ENCODE peak calls at places on chromosomes 1 and 21, in nine cellular contexts. J is AG10803, P is fibroblast of pulmonary artery, E is esophagus squamous epithelium, X is left ventricle myocardium inferior, Q is cardiac fibroblast, B is A673, M is bronchial epithelial cell, V is choroid plexus epithelial cell. A is an unnamed sample.

GRCh38 chr1:169329383-169329782 is 38.2 kb downstream of the NME7 start:
- DNase-seq in J (no peak), P (no peak), E (no peak), X (no peak), Q (no peak), B (no peak), M (no peak), V (no peak), A (no peak)

GRCh38 chr1:181113061-181113695 is 24.7 kb downstream of the IER5 start:
- DNase-seq in J (no peak), P (peak), E (no peak), X (no peak), Q (no peak), B (no peak), M (peak), V (peak), A (peak)

GRCh38 chr21:42991992-42992740 is 17.8 kb downstream of the PKNOX1 start:
- DNase-seq in J (peak), P (peak), E (no peak), X (peak), Q (peak), B (peak), M (peak), V (peak), A (peak)

GRCh38 chr1:16967095-16967567 is 13.3 kb downstream of the MFAP2 start:
- DNase-seq in J (peak), P (peak), E (no peak), X (peak), Q (peak), B (no peak), M (peak), V (peak), A (no peak)

GRCh38 chr1:92951141-92951582 is 10.1 kb downstream of the DIPK1A start:
- DNase-seq in J (peak), P (peak), E (no peak), X (no peak), Q (peak), B (peak), M (peak), V (peak), A (peak)

GRCh38 chr1:231883382-231883781 is 256.8 kb downstream of the DISC1 start:
- DNase-seq in J (no peak), P (no peak), E (no peak), X (no peak), Q (no peak), B (no peak), M (no peak), V (no peak), A (no peak)

GRCh38 chr1:19684677-19685076 is 20.0 kb downstream of the HTR6 start:
- DNase-seq in J (no peak), P (no peak), E (no peak), X (no peak), Q (no peak), B (no peak), M (no peak), V (no peak), A (no peak)

GRCh38 chr1:30063621-30064280 is 659.6 kb downstream of the MATN1 start:
- DNase-seq in J (no peak), P (no peak), E (no peak), X (no peak), Q (no peak), B (no peak), M (no peak), V (no peak), A (no peak)

GRCh38 chr1:181496759-181497158 is 13.4 kb downstream of the CACNA1E start:
- DNase-seq in J (no peak), P (no peak), E (no peak), X (no peak), Q (no peak), B (no peak), M (no peak), V (no peak), A (no peak)

GRCh38 chr21:25485914-25486313 is 121.4 kb downstream of the MRPL39 start:
- DNase-seq in J (no peak), P (no peak), E (no peak), X (no peak), Q (no peak), B (no peak), M (no peak), V (no peak), A (no peak)

GRCh38 chr1:242811092-242811840 is 286.8 kb upstream of the PLD5 start:
- DNase-seq in J (no peak), P (no peak), E (no peak), X (no peak), Q (no peak), B (no peak), M (peak), V (no peak), A (peak)

GRCh38 chr1:221693087-221693486 is 48.8 kb downstream of the DUSP10 start:
- DNase-seq in J (no peak), P (no peak), E (no peak), X (no peak), Q (no peak), B (no peak), M (no peak), V (no peak), A (no peak)

DNA sequence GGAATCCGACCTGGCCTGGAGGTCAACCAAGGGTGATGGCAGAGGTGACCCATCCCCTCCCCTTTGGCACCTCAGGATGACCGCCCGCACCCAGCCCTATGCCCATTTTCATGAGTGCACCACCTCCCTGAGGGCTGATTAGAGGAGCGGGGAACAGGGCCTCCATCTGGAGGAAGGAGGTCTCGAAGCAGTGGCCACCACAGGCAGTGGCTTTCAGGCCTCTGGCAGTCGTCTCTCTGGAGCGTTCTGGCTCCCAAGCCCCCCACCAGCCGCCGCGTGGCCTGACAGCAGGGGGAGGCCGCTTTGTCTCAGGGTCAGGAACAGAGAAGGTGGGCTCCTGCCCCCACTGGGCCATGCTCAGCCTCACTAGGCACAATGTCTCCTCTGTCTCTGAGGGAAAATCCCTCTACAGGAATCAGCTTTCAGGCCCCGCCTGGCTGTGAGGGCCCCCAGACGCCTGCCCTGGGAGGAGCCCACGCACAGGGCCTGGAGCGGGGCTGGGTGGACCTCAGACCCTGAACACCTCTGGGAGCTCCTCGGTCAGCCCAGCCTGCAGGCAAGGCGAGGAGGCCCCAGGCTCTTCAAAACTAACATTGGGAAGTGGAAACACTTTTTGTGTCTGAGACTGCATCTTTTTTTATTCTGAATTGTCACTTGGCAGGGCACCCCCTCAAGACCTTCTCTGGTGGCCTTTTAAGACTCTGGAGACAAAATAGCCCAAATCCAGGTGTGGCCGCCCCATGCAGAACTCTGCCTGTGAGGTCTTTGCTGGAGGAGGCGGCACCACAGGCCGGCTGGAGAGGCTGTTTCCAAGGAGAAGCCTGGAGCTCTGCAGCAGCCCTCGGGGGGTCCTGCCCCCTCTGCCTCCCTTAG is 127.7 kb upstream of the ARHGEF16 start:
- DNase-seq in J (no peak), P (no peak), E (no peak), X (no peak), Q (no peak), B (no peak), M (no peak), V (no peak), A (no peak)
- H3K4me3 ChIP-seq in J (no peak), P (no peak), E (no peak), X (no peak), Q (no peak), B (no peak), M (no peak), V (no peak), A (no peak)

GRCh38 chr21:23452384-23453083 is 2154.7 kb downstream of the MRPL39 start:
- DNase-seq in J (no peak), P (no peak), E (no peak), X (no peak), Q (no peak), B (peak), M (no peak), V (no peak), A (no peak)
- TF ChIP-seq CTCF in J (no peak), P (no peak), E (no peak), X (peak), Q (no peak), B (peak), M (no peak), V (no peak), A (no peak)

DNA sequence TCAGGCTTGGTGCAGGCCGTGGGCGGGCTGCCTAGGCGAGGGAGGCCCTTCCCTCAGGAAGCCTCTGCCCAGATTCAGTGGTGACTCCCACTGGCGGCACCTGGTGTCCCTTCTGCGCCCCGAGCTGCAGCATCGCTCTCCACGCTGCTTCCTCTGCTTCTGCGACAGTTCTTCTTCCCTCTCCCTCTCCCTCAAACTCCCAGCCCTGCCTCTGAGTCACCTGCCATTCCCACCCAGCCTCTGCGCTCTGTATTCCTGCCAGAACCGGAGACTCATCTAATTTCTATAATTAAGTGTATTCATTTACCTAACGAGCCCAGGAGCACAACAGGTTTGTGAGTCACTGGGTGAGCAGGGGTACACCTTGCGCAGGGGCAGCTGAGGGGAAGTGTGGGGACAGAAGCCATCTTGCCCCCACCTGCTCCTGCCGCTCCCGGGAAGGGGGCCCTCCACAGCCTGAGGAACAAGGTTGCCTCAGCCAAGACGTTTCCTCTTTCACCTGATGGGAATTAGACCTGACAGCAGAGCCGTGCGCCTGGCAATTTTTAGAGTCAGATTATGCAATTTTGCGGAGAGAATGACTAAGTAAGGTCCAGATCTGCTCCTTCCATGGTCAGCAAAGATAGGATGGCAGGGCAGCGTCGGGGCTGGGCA is 19.4 kb downstream of the KCNC4 start:
- DNase-seq in J (no peak), P (no peak), E (no peak), X (no peak), Q (peak), B (no peak), M (peak), V (no peak), A (peak)
- H3K4me3 ChIP-seq in J (no peak), P (no peak), E (no peak), X (no peak), Q (no peak), B (no peak), M (no peak), V (no peak), A (no peak)

GRCh38 chr1:91502138-91502881 is 1.7 kb downstream of the CDC7 start:
- DNase-seq in J (no peak), P (no peak), E (no peak), X (no peak), Q (no peak), B (no peak), M (no peak), V (no peak), A (no peak)

GRCh38 chr1:91502882-91503184 is 2.2 kb downstream of the CDC7 start:
- DNase-seq in J (peak), P (peak), E (no peak), X (no peak), Q (peak), B (peak), M (no peak), V (peak), A (no peak)

GRCh38 chr1:91500756-91501526 is at the start of gene CDC7:
- DNase-seq in J (peak), P (peak), E (peak), X (peak), Q (peak), B (peak), M (peak), V (peak), A (peak)

GRCh38 chr1:91499904-91500755 is 521 bp upstream of the CDC7 start:
- DNase-seq in J (no peak), P (no peak), E (no peak), X (no peak), Q (no peak), B (no peak), M (no peak), V (no peak), A (no peak)

GRCh38 chr1:91501527-91501859 is 842 bp downstream of the CDC7 start:
- DNase-seq in J (peak), P (peak), E (no peak), X (no peak), Q (peak), B (no peak), M (peak), V (peak), A (peak)
- TF ChIP-seq CTCF in J (peak), P (no peak), E (no peak), X (no peak), Q (no peak), B (peak), M (no peak), V (no peak), A (peak)

DNA sequence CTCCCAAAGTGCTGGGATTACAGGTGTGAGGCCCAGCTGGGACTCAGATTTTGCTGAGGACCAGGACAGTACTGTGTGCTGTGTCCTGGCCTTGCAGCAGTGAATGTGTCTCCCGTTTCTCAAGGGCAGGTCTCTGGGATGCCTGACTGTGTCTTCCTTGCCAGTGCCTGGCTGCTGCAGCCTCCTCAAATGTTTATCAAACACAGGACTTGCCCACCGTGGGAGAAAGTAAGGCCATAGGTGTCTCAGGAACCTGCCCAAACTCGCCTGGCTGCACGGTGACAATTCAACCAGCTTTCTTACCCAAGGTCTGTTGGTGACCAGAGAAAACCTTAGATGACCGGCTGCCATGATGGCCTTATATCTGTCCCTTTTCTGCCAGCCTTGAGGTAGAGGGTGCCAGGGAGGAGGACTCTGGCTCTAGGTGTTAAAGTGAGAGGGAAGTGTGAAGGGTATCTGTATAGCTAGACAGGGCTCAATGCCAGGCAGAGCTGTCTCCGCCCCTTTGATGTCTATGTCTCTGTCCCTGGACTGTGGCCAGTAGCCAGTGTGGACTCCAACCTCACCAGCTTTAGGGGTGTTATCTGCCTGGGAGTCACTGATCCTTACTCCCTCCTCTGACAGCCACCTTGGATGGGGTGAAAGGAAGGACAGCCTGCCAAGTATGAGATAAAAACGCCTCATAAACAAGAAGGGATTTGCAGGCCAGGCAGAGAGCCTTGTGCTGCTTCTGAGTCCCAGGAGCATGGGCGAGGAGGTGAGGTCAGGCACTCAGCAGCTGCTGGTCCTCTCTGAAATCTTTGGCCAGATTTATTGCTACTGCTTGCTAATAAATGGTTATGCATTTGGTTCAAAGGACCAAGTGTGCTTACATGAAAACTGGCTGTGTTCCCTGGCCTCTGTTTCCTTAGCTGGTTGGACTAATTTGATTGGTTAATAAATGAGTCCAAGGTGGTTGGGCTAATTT is 22.3 kb downstream of the IL6R start:
- DNase-seq in J (no peak), P (peak), E (no peak), X (peak), Q (peak), B (no peak), M (no peak), V (peak), A (no peak)
- H3K4me3 ChIP-seq in J (no peak), P (no peak), E (no peak), X (no peak), Q (no peak), B (no peak), M (no peak), V (no peak), A (no peak)

GRCh38 chr1:173507205-173507846 is 30.2 kb downstream of the PRDX6 start:
- DNase-seq in J (peak), P (peak), E (no peak), X (no peak), Q (peak), B (peak), M (peak), V (peak), A (peak)

GRCh38 chr1:173508541-173508940 is 31.4 kb downstream of the PRDX6 start:
- DNase-seq in J (no peak), P (no peak), E (no peak), X (no peak), Q (no peak), B (no peak), M (no peak), V (no peak), A (no peak)

GRCh38 chr1:173507847-173508209 is 30.7 kb downstream of the PRDX6 start:
- DNase-seq in J (no peak), P (no peak), E (no peak), X (no peak), Q (no peak), B (no peak), M (peak), V (no peak), A (peak)

GRCh38 chr1:173505401-173505800 is 28.3 kb downstream of the PRDX6 start:
- DNase-seq in J (no peak), P (no peak), E (no peak), X (no peak), Q (no peak), B (no peak), M (peak), V (no peak), A (peak)

DNA sequence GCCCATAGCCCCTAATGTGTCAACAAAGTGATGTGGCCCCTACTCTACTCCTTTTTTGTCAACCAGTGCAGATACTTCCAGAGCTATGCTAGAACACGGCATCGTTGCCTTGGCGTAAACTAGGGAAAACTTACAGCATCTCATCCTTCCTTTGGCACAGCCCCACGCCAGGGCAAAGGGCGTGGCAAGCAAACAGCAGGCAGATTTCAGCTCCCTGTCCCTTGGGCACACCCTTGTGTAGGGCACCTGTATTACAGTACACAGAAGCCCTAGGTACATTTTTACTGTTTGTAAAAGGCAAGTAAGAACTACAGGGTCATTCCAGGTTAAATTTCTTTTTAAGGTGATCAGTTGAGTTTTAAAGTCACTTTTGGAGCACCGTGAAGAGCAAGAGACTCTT is 29.3 kb downstream of the PRDX6 start:
- DNase-seq in J (no peak), P (no peak), E (no peak), X (no peak), Q (no peak), B (no peak), M (no peak), V (no peak), A (peak)
- TF ChIP-seq CTCF in J (no peak), P (no peak), E (peak), X (no peak), Q (no peak), B (no peak), M (peak), V (peak), A (peak)

GRCh38 chr1:211579434-211580302 is 707 bp upstream of the SLC30A1 start:
- DNase-seq in J (peak), P (peak), E (peak), X (peak), Q (no peak), B (peak), M (no peak), V (no peak), A (peak)

GRCh38 chr1:211578640-211579433 is at the start of gene SLC30A1:
- DNase-seq in J (peak), P (peak), E (peak), X (peak), Q (peak), B (peak), M (peak), V (peak), A (peak)

GRCh38 chr1:211577277-211577825 is 1.6 kb downstream of the SLC30A1 start:
- DNase-seq in J (no peak), P (peak), E (no peak), X (no peak), Q (no peak), B (peak), M (peak), V (no peak), A (no peak)

GRCh38 chr1:211576717-211577116 is 2.2 kb downstream of the SLC30A1 start:
- DNase-seq in J (no peak), P (no peak), E (no peak), X (no peak), Q (no peak), B (no peak), M (no peak), V (no peak), A (no peak)

GRCh38 chr1:211577826-211578639 is 928 bp downstream of the SLC30A1 start:
- DNase-seq in J (peak), P (peak), E (peak), X (peak), Q (peak), B (peak), M (peak), V (peak), A (peak)
- H3K4me3 ChIP-seq in J (peak), P (peak), E (peak), X (peak), Q (peak), B (peak), M (peak), V (peak), A (peak)

GRCh38 chr1:41495171-41495948 is 10.9 kb upstream of the EDN2 start:
- DNase-seq in J (no peak), P (peak), E (no peak), X (peak), Q (peak), B (peak), M (no peak), V (peak), A (peak)
- TF ChIP-seq CTCF in J (peak), P (peak), E (no peak), X (no peak), Q (peak), B (peak), M (peak), V (peak), A (peak)

GRCh38 chr1:147078606-147079399 is 93.5 kb downstream of the PRKAB2 start:
- DNase-seq in J (no peak), P (no peak), E (no peak), X (no peak), Q (no peak), B (no peak), M (no peak), V (no peak), A (peak)
- H3K4me3 ChIP-seq in J (no peak), P (no peak), E (no peak), X (peak), Q (no peak), B (no peak), M (no peak), V (no peak), A (no peak)